ENCODE peak calls at places on chromosome 13, in four cellular contexts. P is stomach; E is CD4-positive, alpha-beta memory T cell; S is tibial nerve. M is an unnamed sample.

GRCh38 chr13:29369060-29369743 is 226.3 kb downstream of the SLC7A1 start:
- DNase-seq in E (peak; percentile 31), S (no peak), P (no peak), M (peak; percentile 70)

GRCh38 chr13:62251734-62252133 is 836.1 kb upstream of the PCDH20 start:
- DNase-seq in P (no peak), S (no peak), E (no peak), M (no peak)

GRCh38 chr13:28059214-28059613 is 41.2 kb downstream of the FLT3 start:
- DNase-seq in S (peak; percentile 23), P (peak; percentile 44), E (peak; percentile 22), M (peak; percentile 54)

GRCh38 chr13:75650991-75651390 is 14.9 kb downstream of the LMO7 start:
- DNase-seq in E (no peak), P (no peak), S (no peak), M (no peak)

GRCh38 chr13:25648996-25649633 is 277.3 kb downstream of the ATP8A2 start:
- DNase-seq in S (no peak), P (no peak), E (no peak), M (no peak)

GRCh38 chr13:43804461-43805070 is 17.8 kb upstream of the ENOX1 start:
- DNase-seq in S (peak; percentile 81), E (peak; percentile 33), P (no peak), M (peak; percentile 82)

GRCh38 chr13:98143601-98144500 is 957 bp downstream of the FARP1 start:
- DNase-seq in S (no peak), P (no peak), E (no peak), M (peak; percentile 16)

GRCh38 chr13:35549481-35549880 is 73.0 kb upstream of the MAB21L1 start:
- DNase-seq in E (no peak), P (no peak), S (no peak), M (peak; percentile 80)

GRCh38 chr13:95300625-95301134 is 571 bp downstream of the ABCC4 start:
- DNase-seq in S (peak; percentile 6), P (peak; percentile 30), E (peak; percentile 20), M (peak; percentile 42)

GRCh38 chr13:104318121-104318520 is 1251.9 kb upstream of the SLC10A2 start:
- DNase-seq in P (no peak), E (no peak), S (no peak), M (peak; percentile 38)

GRCh38 chr13:44207476-44207875 is 166.1 kb upstream of the SERP2 start:
- DNase-seq in E (no peak), S (no peak), P (no peak), M (peak; percentile 85)

GRCh38 chr13:23671902-23672301 is 101.7 kb downstream of the TNFRSF19 start:
- DNase-seq in E (no peak), S (no peak), P (no peak), M (peak; percentile 43)

GRCh38 chr13:78881054-78881453 is 222.1 kb upstream of the OBI1 start:
- DNase-seq in P (no peak), S (no peak), E (no peak), M (no peak)

GRCh38 chr13:28423010-28423409 is 71.9 kb downstream of the FLT1 start:
- DNase-seq in S (peak; percentile 21), E (no peak), P (no peak), M (no peak)

GRCh38 chr13:113527272-113527958 is 36.9 kb upstream of the DCUN1D2 start:
- DNase-seq in P (peak; percentile 8), S (no peak), E (no peak), M (no peak)
- H3K4me1 ChIP-seq in P (peaks cover 11% of the 10 kb centered on the region), S (no peaks in the 10 kb centered on the region), E (no peaks in the 10 kb centered on the region), M (no peaks in the 10 kb centered on the region)

GRCh38 chr13:46860734-46861133 is 36.1 kb downstream of the HTR2A start:
- DNase-seq in E (no peak), P (no peak), S (no peak), M (no peak)
- H3K4me1 ChIP-seq in E (no peaks in the 10 kb centered on the region), P (peaks cover 1% of the 10 kb centered on the region), S (no peaks in the 10 kb centered on the region), M (peaks cover 10% of the 10 kb centered on the region)

GRCh38 chr13:21344662-21345176 is 114.4 kb downstream of the ZDHHC20 start:
- DNase-seq in S (no peak), P (no peak), E (peak; percentile 31), M (no peak)
- H3K4me1 ChIP-seq in S (no peaks in the 10 kb centered on the region), P (no peaks in the 10 kb centered on the region), E (peaks cover 30% of the 10 kb centered on the region), M (no peaks in the 10 kb centered on the region)

GRCh38 chr13:99421271-99421670 is 80.0 kb upstream of the TM9SF2 start:
- DNase-seq in S (no peak), P (peak; percentile 15), E (no peak), M (no peak)

GRCh38 chr13:99417821-99418662 is 83.2 kb upstream of the TM9SF2 start:
- DNase-seq in E (no peak), S (no peak), P (peak; percentile 20), M (no peak)

GRCh38 chr13:99421758-99422555 is 79.3 kb upstream of the TM9SF2 start:
- DNase-seq in P (peak; percentile 15), S (no peak), E (no peak), M (no peak)

GRCh38 chr13:99418663-99419140 is 82.6 kb upstream of the TM9SF2 start:
- DNase-seq in S (no peak), P (peak; percentile 13), E (no peak), M (no peak)

GRCh38 chr13:99419591-99420243 is 81.6 kb upstream of the TM9SF2 start:
- DNase-seq in S (no peak), E (no peak), P (peak; percentile 20), M (no peak)
- H3K4me1 ChIP-seq in S (peaks cover 8% of the 10 kb centered on the region), E (peaks cover 46% of the 10 kb centered on the region), P (no peaks in the 10 kb centered on the region), M (no peaks in the 10 kb centered on the region)

GRCh38 chr13:65597839-65598818 is 1632.0 kb downstream of the PCDH9 start:
- DNase-seq in P (no peak), E (no peak), S (no peak), M (peak; percentile 21)

GRCh38 chr13:65593298-65593874 is 1636.8 kb downstream of the PCDH9 start:
- DNase-seq in E (no peak), P (no peak), S (no peak), M (no peak)

GRCh38 chr13:65594255-65594654 is 1635.9 kb downstream of the PCDH9 start:
- DNase-seq in E (no peak), S (no peak), P (no peak), M (no peak)

GRCh38 chr13:65592757-65593156 is 1637.4 kb downstream of the PCDH9 start:
- DNase-seq in P (no peak), E (no peak), S (no peak), M (no peak)

DNA sequence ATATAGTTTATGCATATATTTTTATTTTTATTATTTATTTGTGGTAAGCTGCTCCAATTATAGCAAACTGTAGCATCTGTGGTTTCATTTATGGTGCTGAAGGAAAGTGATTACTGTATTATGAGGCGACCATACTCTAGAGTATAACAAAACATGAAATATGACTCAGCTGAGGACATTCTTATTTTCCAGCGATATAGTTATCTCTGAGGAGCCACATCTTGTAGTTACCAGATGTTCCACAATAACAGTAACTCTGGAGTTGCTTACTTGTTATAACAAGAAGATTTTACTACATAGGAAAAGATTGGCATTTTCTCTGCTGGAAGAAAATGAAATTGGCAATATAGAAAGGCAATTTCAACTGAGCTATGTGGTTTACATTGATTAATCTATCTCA is 1634.3 kb downstream of the PCDH9 start:
- DNase-seq in E (no peak), P (no peak), S (no peak), M (no peak)
- H3K4me1 ChIP-seq in E (no peaks in the 10 kb centered on the region), P (peaks cover 11% of the 10 kb centered on the region), S (no peaks in the 10 kb centered on the region), M (peaks cover 6% of the 10 kb centered on the region)

DNA sequence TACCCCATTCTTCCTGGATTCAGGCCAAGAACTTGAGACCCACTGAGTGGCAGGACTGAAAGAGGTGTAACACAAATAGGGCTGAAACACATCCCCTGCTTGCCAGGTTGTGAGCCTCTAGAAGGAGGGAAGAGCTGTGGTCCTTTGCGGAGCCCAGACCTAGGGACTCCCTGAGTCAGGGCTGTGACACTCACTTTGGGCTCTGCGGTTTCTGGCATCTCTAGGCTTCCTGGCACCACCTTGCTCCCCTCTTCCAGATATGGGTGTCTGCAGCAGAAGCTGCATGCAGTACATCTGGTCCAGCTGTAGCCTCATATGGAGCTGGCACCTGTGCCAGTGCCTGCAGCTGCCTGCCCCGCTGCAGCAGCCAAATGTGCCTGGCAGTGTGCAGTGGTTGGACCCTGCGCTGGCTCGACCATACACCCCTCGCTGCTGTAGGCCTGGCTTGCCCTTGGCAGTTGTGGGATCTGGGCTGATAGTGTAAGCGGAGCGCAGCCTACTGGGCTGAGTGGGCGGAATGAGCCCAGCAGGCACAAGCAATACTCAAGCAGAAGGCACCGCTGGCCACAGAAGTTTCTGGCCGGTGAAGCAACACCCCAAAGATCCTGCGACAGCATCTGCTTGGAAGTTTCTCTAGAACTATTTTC is 290.4 kb downstream of the SLITRK6 start:
- DNase-seq in S (no peak), E (no peak), P (no peak), M (no peak)
- H3K4me1 ChIP-seq in S (no peaks in the 10 kb centered on the region), E (no peaks in the 10 kb centered on the region), P (peaks cover 30% of the 10 kb centered on the region), M (peaks cover 47% of the 10 kb centered on the region)

DNA sequence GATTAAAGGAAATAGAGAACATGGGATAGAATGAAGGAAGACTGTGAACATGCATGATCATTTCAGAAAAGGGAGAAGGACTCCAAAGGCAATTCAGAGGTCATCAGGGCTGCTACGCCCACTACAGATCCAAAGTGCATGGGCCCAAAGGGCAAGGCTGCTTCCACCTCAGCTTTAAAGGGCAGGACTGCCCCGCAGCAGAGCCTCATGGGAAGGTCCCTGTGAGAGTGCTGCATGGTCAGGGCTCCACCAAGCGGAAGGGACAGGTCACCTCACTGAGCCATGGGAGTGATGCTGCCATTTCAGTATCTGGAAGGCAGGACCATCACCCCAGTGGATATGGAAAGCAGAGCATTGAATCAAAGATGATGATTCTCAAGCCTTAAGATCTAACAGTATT is 23.2 kb downstream of the FNDC3A start:
- DNase-seq in P (no peak), E (no peak), S (no peak), M (no peak)
- H3K4me1 ChIP-seq in P (peaks cover 9% of the 10 kb centered on the region), E (no peaks in the 10 kb centered on the region), S (no peaks in the 10 kb centered on the region), M (no peaks in the 10 kb centered on the region)

M was measured in PC-3.